ENCODE peak calls at places on chromosomes 5 and 9, in nine cellular contexts. V is upper lobe of right lung; Z is astrocyte; M is aorta; L is naive thymus-derived CD4-positive, alpha-beta T cell; A is OCI-LY7; F is neural progenitor cell; E is colonic mucosa; O is psoas muscle. W is an unnamed sample. For H3K9me3, the result is how much of the 10 kb centered on the place peaks cover.

GRCh38 chr9:14131353-14132088 is 182.4 kb downstream of the NFIB start:
- DNase-seq in L (no peak), A (no peak), O (no peak), F (no peak), M (no peak), Z (no peak), E (no peak), V (no peak), W (no peak)

GRCh38 chr9:86918556-86918955 is 28.8 kb downstream of the GAS1 start:
- DNase-seq in L (no peak), F (no peak), E (no peak), Z (no peak), V (no peak), A (no peak), M (no peak), O (no peak), W (no peak)

GRCh38 chr5:133867341-133867740 is 101.1 kb downstream of the C5orf15 start:
- DNase-seq in M (peak), Z (no peak), O (peak), F (no peak), L (no peak), A (no peak), V (peak), E (no peak), W (no peak)

GRCh38 chr5:57407391-57407790 is 75.2 kb downstream of the ACTBL2 start:
- DNase-seq in O (no peak), F (no peak), M (no peak), L (no peak), A (no peak), V (no peak), E (no peak), Z (no peak), W (no peak)

GRCh38 chr5:90390933-90391332 is 18.6 kb downstream of the CETN3 start:
- DNase-seq in E (no peak), A (no peak), V (no peak), F (no peak), O (no peak), Z (peak), M (no peak), L (no peak), W (no peak)

GRCh38 chr5:10324519-10325370 is 17.0 kb upstream of the CMBL start:
- DNase-seq in V (no peak), L (no peak), M (no peak), Z (no peak), F (no peak), O (no peak), E (peak), A (no peak), W (no peak)

GRCh38 chr9:71487046-71487445 is 281.3 kb downstream of the CEMIP2 start:
- DNase-seq in F (peak), Z (no peak), L (no peak), A (no peak), V (no peak), O (no peak), M (no peak), E (no peak), W (no peak)

GRCh38 chr5:54548565-54548964 is 31.0 kb downstream of the SNX18 start:
- DNase-seq in A (no peak), L (no peak), F (no peak), E (no peak), Z (peak), M (no peak), V (no peak), O (no peak), W (no peak)

GRCh38 chr9:93659044-93659836 is 82.9 kb downstream of the PHF2 start:
- DNase-seq in F (no peak), M (peak), Z (no peak), A (no peak), L (no peak), O (peak), V (peak), E (no peak), W (peak)

GRCh38 chr5:72541501-72542235 is 34.5 kb upstream of the ZNF366 start:
- DNase-seq in F (peak), Z (no peak), V (no peak), O (peak), E (no peak), A (no peak), M (no peak), L (no peak), W (no peak)

GRCh38 chr9:33809506-33809905 is 7.5 kb upstream of the UBE2R2 start:
- DNase-seq in Z (no peak), F (no peak), E (peak), M (no peak), A (no peak), V (no peak), O (no peak), L (no peak), W (no peak)

GRCh38 chr9:133369419-133369818 is 6.4 kb downstream of the SURF4 start:
- DNase-seq in L (no peak), A (no peak), F (no peak), Z (no peak), V (no peak), E (no peak), O (no peak), M (no peak), W (no peak)

GRCh38 chr5:142246263-142246662 is 78.6 kb downstream of the SPRY4 start:
- DNase-seq in L (no peak), M (peak), F (no peak), E (no peak), O (no peak), V (no peak), A (no peak), Z (peak), W (no peak)

GRCh38 chr5:1914471-1914870 is 31.7 kb upstream of the IRX4 start:
- DNase-seq in Z (no peak), A (no peak), F (no peak), O (no peak), M (peak), E (no peak), V (no peak), L (no peak), W (peak)

GRCh38 chr9:106421772-106422171 is 441.2 kb upstream of the ZNF462 start:
- DNase-seq in O (no peak), L (no peak), F (no peak), A (no peak), E (no peak), V (no peak), M (no peak), Z (no peak), W (no peak)

GRCh38 chr9:129489838-129490582 is 130.9 kb downstream of the C9orf50 start:
- DNase-seq in L (peak), O (no peak), A (no peak), E (no peak), Z (no peak), M (no peak), V (no peak), F (no peak), W (peak)

GRCh38 chr5:66789434-66789833 is 193.2 kb downstream of the MAST4 start:
- DNase-seq in E (no peak), A (no peak), M (no peak), L (no peak), Z (no peak), V (no peak), O (no peak), F (no peak), W (no peak)

GRCh38 chr5:96885518-96886338 is 9.4 kb downstream of the ERAP2 start:
- DNase-seq in F (no peak), M (no peak), L (peak), Z (peak), V (no peak), O (no peak), A (peak), E (no peak), W (no peak)

GRCh38 chr9:107711528-107711927 is 222.0 kb upstream of the KLF4 start:
- DNase-seq in V (no peak), Z (peak), M (peak), L (no peak), E (peak), F (no peak), A (no peak), O (peak), W (no peak)

GRCh38 chr9:138045541-138046490 is 168.2 kb downstream of the CACNA1B start:
- DNase-seq in E (peak), L (no peak), V (peak), F (no peak), O (peak), A (no peak), M (no peak), Z (no peak), W (peak)

DNA sequence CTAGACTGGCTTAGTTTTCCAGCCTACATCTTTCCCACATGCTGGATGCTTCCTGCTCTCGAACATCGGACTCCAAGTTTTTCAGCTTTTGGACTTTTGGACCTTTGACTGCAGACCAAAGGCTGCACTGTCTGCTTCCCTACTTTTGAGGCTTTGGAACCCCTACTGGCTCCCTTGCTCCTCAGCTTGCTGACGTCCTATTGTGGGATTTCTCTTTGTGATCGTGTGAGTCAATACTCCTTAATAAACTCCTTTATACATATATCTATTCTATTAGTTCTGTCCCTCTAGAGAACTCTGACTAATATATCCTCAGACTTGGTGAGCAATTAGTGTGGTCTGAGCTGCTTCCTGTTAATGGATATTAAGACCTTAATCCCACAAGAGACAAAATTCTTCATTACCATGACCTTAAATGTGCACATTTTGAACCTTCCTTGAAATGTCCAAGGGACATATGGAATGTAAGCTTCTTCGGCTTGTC is 752.9 kb downstream of the CDH18 start:
- DNase-seq in V (no peak), A (no peak), O (no peak), F (no peak), E (no peak), M (no peak), L (no peak), Z (peak), W (no peak)
- H3K9me3 ChIP-seq in V (under half), A (under half), O (under half), F (under half), E (under half), M (under half), L (under half), Z (under half), W (under half)

DNA sequence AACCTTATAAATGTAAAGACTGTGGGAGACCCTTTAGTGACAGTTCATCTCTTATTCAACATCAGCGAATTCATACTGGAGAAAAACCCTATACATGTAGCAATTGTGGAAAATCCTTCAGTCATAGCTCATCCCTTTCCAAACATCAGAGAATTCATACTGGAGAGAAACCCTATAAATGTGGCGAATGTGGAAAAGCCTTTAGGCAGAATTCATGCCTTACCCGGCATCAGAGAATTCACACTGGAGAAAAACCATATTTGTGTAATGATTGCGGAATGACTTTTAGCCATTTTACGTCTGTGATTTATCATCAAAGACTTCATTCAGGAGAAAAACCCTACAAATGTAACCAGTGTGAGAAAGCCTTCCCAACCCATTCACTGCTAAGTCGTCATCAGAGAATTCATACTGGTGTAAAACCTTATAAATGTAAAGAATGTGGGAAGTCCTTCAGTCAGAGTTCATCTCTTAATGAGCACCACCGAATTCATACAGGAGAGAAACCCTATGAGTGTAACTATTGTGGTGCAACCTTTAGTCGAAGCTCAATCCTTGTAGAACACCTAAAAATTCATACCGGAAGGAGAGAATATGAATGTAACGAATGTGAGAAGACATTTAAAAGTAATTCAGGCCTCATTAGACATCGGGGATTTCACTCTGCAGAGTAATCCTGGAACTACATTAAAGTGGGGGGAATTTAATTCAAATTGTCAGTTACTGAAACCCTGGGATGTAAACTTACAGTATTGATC is 17.7 kb downstream of the ZNF483 start:
- DNase-seq in Z (no peak), O (no peak), E (no peak), L (no peak), M (no peak), A (no peak), F (no peak), V (no peak), W (no peak)
- H3K9me3 ChIP-seq in Z (under half), O (half or more), E (under half), L (under half), M (under half), A (under half), F (half or more), V (half or more), W (half or more)

DNA sequence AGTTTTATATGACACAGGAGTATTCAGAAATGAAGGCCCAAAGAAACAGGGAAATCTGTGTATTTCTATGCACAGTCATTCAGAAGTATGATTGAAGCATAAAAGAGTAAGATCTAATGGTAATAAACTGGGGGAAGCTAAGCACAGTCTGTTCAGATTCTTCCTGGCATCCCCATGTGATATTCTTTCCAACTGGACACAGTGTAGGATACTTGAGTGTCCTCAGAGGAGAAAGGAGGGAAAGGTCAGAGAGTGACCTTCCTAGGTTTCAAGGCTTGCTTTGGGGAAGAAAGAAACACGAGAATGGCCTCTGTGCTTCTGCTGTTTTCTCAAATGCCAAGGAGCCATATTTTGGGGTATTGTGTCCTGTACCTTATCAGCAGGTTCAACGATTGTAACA is 1798.4 kb upstream of the WWC1 start:
- DNase-seq in F (no peak), M (no peak), Z (no peak), A (no peak), O (no peak), L (no peak), E (no peak), V (no peak), W (no peak)
- H3K9me3 ChIP-seq in F (under half), M (under half), Z (under half), A (under half), O (under half), L (under half), E (under half), V (under half), W (under half)

DNA sequence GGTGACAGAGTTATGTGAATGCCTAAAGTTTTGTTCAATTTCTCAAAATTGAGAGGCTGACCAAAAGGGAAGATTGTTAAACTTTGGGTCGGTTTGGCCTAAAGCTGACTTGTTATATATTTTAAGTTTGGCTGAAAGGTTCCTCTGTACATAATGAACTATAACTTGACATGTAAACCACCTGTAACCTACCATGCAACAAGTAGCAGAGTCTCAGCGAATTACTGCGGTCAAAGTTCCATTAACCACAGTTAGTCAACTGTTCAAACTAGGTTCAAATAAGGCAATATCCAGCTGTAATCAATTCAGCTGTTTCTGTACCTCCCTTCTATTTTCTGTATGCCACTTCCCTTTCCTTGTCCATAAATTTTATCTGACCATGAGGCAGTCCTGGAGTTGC is 325.1 kb upstream of the NMUR2 start:
- DNase-seq in M (no peak), E (no peak), L (no peak), V (no peak), O (no peak), F (no peak), A (no peak), Z (no peak), W (no peak)
- H3K9me3 ChIP-seq in M (under half), E (under half), L (under half), V (under half), O (under half), F (under half), A (under half), Z (under half), W (under half)

GRCh38 chr5:179131886-179132585 is 71.9 kb downstream of the ZNF354C start:
- DNase-seq in O (no peak), M (peak), V (no peak), F (no peak), Z (no peak), E (no peak), A (no peak), L (no peak), W (peak)
- H3K9me3 ChIP-seq in O (under half), M (under half), V (under half), F (under half), Z (under half), E (under half), A (under half), L (under half), W (under half)

GRCh38 chr9:89293014-89293413 is 18.0 kb upstream of the CKS2 start:
- DNase-seq in A (no peak), L (no peak), O (no peak), M (no peak), Z (no peak), V (no peak), E (no peak), F (no peak), W (no peak)

GRCh38 chr9:89291741-89292140 is 19.3 kb upstream of the CKS2 start:
- DNase-seq in M (no peak), V (no peak), O (no peak), Z (no peak), A (no peak), F (no peak), E (no peak), L (no peak), W (no peak)

GRCh38 chr9:89295400-89295799 is 15.6 kb upstream of the CKS2 start:
- DNase-seq in A (no peak), F (peak), L (no peak), Z (no peak), M (no peak), E (no peak), O (no peak), V (no peak), W (no peak)
- H3K9me3 ChIP-seq in A (under half), F (under half), L (under half), Z (under half), M (under half), E (under half), O (under half), V (under half), W (under half)

GRCh38 chr5:140800816-140801493 is at the start of gene PCDHA3:
- DNase-seq in A (peak), Z (peak), V (no peak), O (no peak), E (no peak), F (no peak), L (no peak), M (no peak), W (no peak)
- H3K9me3 ChIP-seq in A (under half), Z (under half), V (under half), O (under half), E (under half), F (under half), L (under half), M (under half), W (under half)

DNA sequence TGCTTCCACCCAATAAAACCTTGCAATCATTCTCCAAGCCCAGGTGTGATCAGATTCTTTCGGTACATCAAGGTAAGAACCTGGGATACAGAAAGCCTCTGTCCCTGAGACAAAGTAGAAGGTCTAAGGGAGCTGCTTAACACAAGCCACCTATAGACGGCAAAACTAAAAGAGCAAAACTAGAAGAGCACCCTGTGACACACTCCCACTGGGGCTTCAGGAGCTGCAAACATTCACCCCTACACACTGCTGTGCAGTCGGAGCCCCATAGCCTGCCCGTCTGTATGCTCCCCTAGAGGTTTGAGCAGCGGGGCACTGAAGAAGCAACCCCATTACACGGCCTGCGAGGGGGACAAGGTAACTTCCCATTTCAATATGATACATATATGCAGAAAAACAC is 179.6 kb upstream of the CDH9 start:
- DNase-seq in Z (no peak), V (no peak), L (no peak), E (no peak), O (no peak), M (peak), A (no peak), F (no peak), W (no peak)
- H3K9me3 ChIP-seq in Z (under half), V (under half), L (under half), E (under half), O (under half), M (under half), A (under half), F (under half), W (under half)